ENCODE peak calls at places on chromosomes 11 and 22, in seven cellular contexts. C is mammary epithelial cell, G is fibroblast of lung, Y is PC-9, V is foreskin fibroblast, O is stomach, U is lung. J is an unnamed sample.

GRCh38 chr11:43541993-43542392 is 138.5 kb upstream of the HSD17B12 start:
- DNase-seq in C (no peak), G (no peak), Y (no peak), V (no peak), O (no peak), U (no peak), J (no peak)

GRCh38 chr11:13343931-13344717 is 66.5 kb downstream of the BMAL1 start:
- DNase-seq in C (peak), G (peak), Y (peak), V (peak), O (peak), U (peak), J (peak)

GRCh38 chr11:19938051-19938856 is 222.0 kb downstream of the DBX1 start:
- DNase-seq in C (peak), G (peak), Y (peak), V (peak), O (peak), U (no peak), J (peak)

GRCh38 chr22:42649261-42650056 is at the start of gene CYB5R3:
- DNase-seq in C (peak), G (peak), Y (peak), V (peak), O (peak), U (peak), J (peak)

GRCh38 chr11:126518130-126518995 is 162.9 kb downstream of the ST3GAL4 start:
- DNase-seq in C (no peak), G (no peak), Y (no peak), V (peak), O (no peak), U (no peak), J (no peak)

GRCh38 chr11:19055016-19055415 is 5.5 kb downstream of the MRGPRX2 start:
- DNase-seq in C (no peak), G (no peak), Y (no peak), V (no peak), O (no peak), U (no peak), J (no peak)

GRCh38 chr11:88357323-88358039 is 19.9 kb upstream of the CTSC start:
- DNase-seq in C (no peak), G (peak), Y (no peak), V (peak), O (no peak), U (no peak), J (peak)

GRCh38 chr11:134541355-134541754 is 129.3 kb upstream of the B3GAT1 start:
- DNase-seq in C (no peak), G (no peak), Y (no peak), V (no peak), O (peak), U (no peak), J (no peak)

GRCh38 chr11:69285766-69286165 is 8.2 kb upstream of the MYEOV start:
- DNase-seq in C (no peak), G (no peak), Y (no peak), V (no peak), O (no peak), U (no peak), J (no peak)

GRCh38 chr11:124086447-124086846 is 28.8 kb upstream of the VWA5A start:
- DNase-seq in C (no peak), G (no peak), Y (no peak), V (no peak), O (no peak), U (no peak), J (no peak)

GRCh38 chr11:65412271-65413076 is 10.1 kb upstream of the NEAT1 start:
- DNase-seq in C (no peak), G (no peak), Y (no peak), V (no peak), O (no peak), U (no peak), J (no peak)

GRCh38 chr22:29799217-29799680 is 32.1 kb downstream of the UQCR10 start:
- DNase-seq in C (peak), G (peak), Y (peak), V (peak), O (peak), U (peak), J (peak)

GRCh38 chr11:17386331-17387084 is 2.0 kb downstream of the KCNJ11 start:
- DNase-seq in C (no peak), G (peak), Y (peak), V (peak), O (peak), U (peak), J (peak)

DNA sequence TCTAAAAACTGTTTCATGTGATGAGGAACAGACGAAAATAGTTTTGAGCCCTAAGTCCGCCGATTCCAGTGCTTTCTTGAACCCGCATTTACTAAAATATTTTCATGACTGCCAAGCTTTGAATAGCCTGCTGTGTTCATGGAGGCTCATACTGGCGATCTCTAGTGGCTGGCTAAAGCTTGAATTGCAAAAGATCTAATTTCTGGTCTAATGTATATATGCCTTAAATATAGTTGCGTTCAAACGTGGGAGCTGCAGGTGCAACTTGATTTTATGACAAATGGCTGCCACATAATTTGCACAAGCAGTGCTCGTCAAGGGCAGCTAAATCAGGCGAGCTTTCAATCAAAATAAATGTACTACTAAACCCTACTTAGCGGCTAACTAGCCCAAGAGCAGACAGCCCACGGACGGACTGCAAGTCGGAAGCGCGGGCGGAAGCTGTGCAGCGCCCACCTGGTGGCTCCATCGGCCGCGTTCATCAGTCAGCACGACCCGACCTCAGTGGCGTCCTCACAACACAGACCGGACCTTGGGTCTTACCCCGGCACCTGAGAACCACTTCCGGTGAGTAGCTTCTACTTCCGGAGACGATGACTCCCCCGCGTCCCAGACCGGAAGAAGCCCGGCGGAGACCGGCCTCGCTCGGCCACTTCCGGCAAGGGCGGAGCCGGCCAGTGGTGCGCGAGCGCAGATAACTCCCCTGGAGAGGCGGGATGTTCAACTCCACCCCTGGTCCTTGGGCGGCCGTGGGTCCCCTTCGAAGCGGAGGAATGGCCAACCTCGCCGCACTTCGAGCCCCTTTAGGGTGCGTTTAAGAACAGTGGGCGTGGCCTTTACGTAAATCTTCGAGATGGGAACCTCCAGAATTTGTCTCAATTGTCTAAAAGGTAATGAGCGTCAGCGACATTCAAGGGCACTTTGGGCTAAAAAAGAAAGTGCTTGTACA is 6.1 kb downstream of the RPL27A start:
- DNase-seq in C (peak), G (peak), Y (peak), V (peak), O (peak), U (peak), J (peak)
- TF ChIP-seq CTCF in C (no peak), G (peak), Y (peak), V (no peak), O (peak), U (no peak), J (no peak)

GRCh38 chr11:78921517-78921916 is 346.9 kb upstream of the NARS2 start:
- DNase-seq in C (no peak), G (no peak), Y (no peak), V (no peak), O (no peak), U (no peak), J (no peak)

GRCh38 chr11:78920329-78920728 is 345.7 kb upstream of the NARS2 start:
- DNase-seq in C (no peak), G (no peak), Y (no peak), V (no peak), O (no peak), U (no peak), J (no peak)

GRCh38 chr11:78914503-78914902 is 339.8 kb upstream of the NARS2 start:
- DNase-seq in C (no peak), G (no peak), Y (no peak), V (no peak), O (no peak), U (no peak), J (no peak)

GRCh38 chr11:78912778-78913177 is 338.1 kb upstream of the NARS2 start:
- DNase-seq in C (no peak), G (no peak), Y (no peak), V (no peak), O (no peak), U (no peak), J (no peak)

DNA sequence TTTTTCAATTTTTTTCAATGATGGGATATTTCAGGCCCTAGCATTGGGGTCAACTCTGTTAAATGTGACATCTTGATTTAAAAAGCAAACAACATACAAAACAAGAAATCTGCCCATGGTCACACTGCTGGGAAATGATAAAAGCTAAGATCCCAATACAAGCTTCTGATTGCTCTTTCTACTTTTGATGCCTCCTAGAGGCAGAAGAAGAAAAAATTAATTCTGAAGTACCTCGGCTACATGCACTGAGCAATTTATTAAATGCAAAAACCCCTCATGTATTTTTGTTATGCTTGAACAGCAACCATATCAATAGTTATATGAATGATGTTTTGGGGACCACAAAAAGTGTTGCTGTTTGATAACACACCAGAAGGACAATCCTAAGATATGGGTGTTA is 342.1 kb upstream of the NARS2 start:
- DNase-seq in C (no peak), G (peak), Y (no peak), V (peak), O (no peak), U (no peak), J (no peak)
- TF ChIP-seq CTCF in C (no peak), G (peak), Y (peak), V (peak), O (no peak), U (no peak), J (peak)

GRCh38 chr11:86418929-86419328 is 44.2 kb downstream of the CCDC81 start:
- DNase-seq in C (peak), G (peak), Y (no peak), V (peak), O (no peak), U (no peak), J (peak)
- TF ChIP-seq CTCF in C (peak), G (peak), Y (peak), V (peak), O (no peak), U (no peak), J (peak)

DNA sequence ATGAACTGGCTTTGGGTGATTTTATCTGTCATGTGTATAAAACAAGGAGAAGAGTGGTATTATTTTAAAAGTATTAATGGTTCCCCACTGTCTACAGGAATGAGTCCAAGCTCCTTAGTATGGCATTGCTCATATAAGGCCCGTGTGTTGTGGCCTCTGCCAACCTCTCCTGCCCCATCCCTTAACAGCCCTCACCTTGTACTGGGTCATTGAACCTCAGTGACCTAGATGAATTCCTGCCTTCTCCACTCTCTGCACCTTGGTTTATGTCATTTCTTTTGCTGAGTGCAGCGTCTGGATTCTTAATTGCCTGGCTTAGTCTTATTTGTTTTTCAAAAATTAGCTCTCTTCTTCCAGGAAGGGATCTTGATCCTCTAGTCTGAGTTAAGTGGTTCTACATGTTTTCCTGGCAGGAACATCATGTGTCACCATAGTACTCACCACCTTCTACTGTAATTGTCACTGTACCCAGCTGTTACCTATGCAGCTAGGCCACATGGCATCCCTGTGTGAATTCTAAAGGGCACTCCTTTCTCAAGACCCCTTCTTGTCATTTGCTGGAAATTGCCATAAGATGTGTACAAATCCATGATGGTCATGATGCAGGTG is 36.2 kb upstream of the POGLUT3 start:
- DNase-seq in C (no peak), G (no peak), Y (no peak), V (no peak), O (no peak), U (no peak), J (no peak)
- TF ChIP-seq CTCF in C (no peak), G (no peak), Y (no peak), V (no peak), O (no peak), U (no peak), J (no peak)

DNA sequence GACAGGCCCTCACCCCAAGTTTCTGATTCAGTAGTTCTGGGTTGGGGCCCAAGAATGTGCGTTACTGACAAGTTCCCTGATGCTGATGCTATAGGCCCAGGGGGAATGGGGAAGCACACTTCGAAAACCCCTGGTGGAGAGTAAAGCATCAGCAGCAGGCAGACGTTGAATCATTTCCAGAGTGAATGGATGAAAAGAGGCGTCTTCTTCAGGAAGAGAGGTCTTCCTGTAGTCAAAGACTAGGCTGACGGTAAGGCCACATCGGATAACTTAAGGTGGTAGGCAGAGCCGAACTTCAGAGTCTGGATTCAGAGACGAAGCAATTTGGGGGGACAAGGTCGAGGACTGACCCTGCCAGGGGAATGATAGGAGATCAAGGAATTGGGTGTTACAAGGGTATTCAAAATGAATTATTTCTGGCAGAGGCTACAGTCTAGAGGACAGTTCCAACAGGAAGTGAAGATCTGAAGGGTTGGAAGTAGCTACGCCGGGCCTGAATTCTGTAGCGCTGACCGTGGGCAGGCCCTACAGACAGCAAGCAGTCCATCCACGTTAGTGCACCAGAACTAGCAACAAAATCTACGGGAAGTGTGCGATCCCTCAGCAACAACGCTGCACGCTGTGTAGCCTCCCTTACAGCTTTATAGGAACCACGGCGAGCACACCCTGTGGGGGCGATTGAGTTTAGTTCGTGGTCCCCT is 862 bp upstream of the CENATAC start:
- DNase-seq in C (peak), G (no peak), Y (no peak), V (peak), O (no peak), U (no peak), J (no peak)
- TF ChIP-seq CTCF in C (peak), G (peak), Y (no peak), V (no peak), O (no peak), U (no peak), J (peak)

GRCh38 chr22:23226497-23226850 is 46.2 kb downstream of the BCR start:
- DNase-seq in C (no peak), G (peak), Y (no peak), V (peak), O (no peak), U (no peak), J (no peak)

GRCh38 chr22:23225724-23226496 is 45.6 kb downstream of the BCR start:
- DNase-seq in C (peak), G (peak), Y (peak), V (peak), O (peak), U (peak), J (peak)

GRCh38 chr22:23227380-23227779 is 47.1 kb downstream of the BCR start:
- DNase-seq in C (no peak), G (no peak), Y (no peak), V (no peak), O (no peak), U (no peak), J (no peak)

GRCh38 chr22:23223566-23224317 is 43.4 kb downstream of the BCR start:
- DNase-seq in C (no peak), G (no peak), Y (no peak), V (no peak), O (no peak), U (no peak), J (no peak)

DNA sequence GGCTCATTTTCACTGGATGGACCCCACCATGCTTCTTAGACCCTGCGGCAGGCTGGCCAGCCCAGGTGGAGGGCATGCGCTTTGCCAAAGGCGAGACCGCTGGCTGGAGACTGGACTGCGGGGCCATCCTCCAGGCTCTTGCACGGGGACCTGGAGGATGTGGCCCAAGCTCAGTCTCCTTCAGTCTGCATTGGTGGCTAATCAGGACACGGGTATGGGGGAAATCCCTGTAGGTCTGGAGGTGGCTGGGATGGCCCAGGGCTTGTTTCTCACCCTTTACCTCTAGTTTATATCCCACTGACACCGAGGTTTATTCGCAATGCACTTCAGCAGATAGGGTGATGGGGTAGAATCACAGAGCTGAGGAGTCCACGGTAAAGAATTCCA is 45.0 kb downstream of the BCR start:
- DNase-seq in C (no peak), G (no peak), Y (no peak), V (no peak), O (no peak), U (no peak), J (no peak)
- TF ChIP-seq CTCF in C (no peak), G (no peak), Y (no peak), V (no peak), O (no peak), U (no peak), J (no peak)